ENCODE peak calls at places on chromosomes 12 and 14, in eight cellular contexts. A is transverse colon, H is left lobe of liver, L is pulmonary artery endothelial cell, I is lung, V is AG09319, P is LoVo, U is mammary epithelial cell. K is an unnamed sample.

GRCh38 chr14:60199321-60199720 is 34.1 kb upstream of the DHRS7 start:
- DNase-seq in I (no peak), V (no peak), L (no peak), P (no peak), H (no peak), U (no peak), A (no peak), K (no peak)

GRCh38 chr14:98244162-98244948 is 1027.6 kb downstream of the BCL11B start:
- DNase-seq in I (no peak), H (no peak), V (no peak), P (peak), L (no peak), A (peak), U (no peak), K (no peak)

GRCh38 chr12:53232641-53233538 is 881 bp upstream of the RARG start:
- DNase-seq in P (peak), V (no peak), I (no peak), H (no peak), A (peak), U (peak), L (no peak), K (no peak)

GRCh38 chr12:131050463-131051154 is 96.9 kb downstream of the ADGRD1 start:
- DNase-seq in P (no peak), A (no peak), I (no peak), H (no peak), U (no peak), V (no peak), L (no peak), K (no peak)

GRCh38 chr12:57439762-57440266 is 5.2 kb downstream of the INHBC start:
- DNase-seq in I (no peak), U (no peak), L (no peak), P (no peak), A (no peak), H (no peak), V (no peak), K (no peak)

GRCh38 chr14:102652194-102652593 is 59.7 kb downstream of the RCOR1 start:
- DNase-seq in V (no peak), L (no peak), P (no peak), H (no peak), A (no peak), I (no peak), U (no peak), K (no peak)

GRCh38 chr12:27549801-27550652 is 26.0 kb downstream of the PPFIBP1 start:
- DNase-seq in A (peak), I (peak), L (peak), U (peak), H (peak), P (peak), V (peak), K (no peak)

GRCh38 chr12:132986885-132987225 is 688 bp downstream of the ZNF26 start:
- DNase-seq in L (no peak), V (no peak), H (no peak), I (no peak), P (no peak), U (peak), A (no peak), K (no peak)

GRCh38 chr12:104495786-104496185 is 39.0 kb downstream of the CHST11 start:
- DNase-seq in U (no peak), I (no peak), H (no peak), P (no peak), L (no peak), A (no peak), V (no peak), K (no peak)

GRCh38 chr14:75428230-75429104 is 645 bp downstream of the JDP2 start:
- DNase-seq in L (no peak), I (peak), P (peak), V (no peak), A (peak), H (peak), U (peak), K (no peak)

GRCh38 chr12:122835693-122836026 is 403 bp downstream of the HIP1R start:
- DNase-seq in U (no peak), L (no peak), V (no peak), P (no peak), I (no peak), A (peak), H (no peak), K (no peak)

GRCh38 chr14:105375635-105376057 is 22.7 kb upstream of the TEX22 start:
- DNase-seq in A (no peak), U (no peak), P (no peak), L (peak), V (no peak), H (no peak), I (no peak), K (no peak)

GRCh38 chr14:24565766-24566165 is 10.3 kb downstream of the CTSG start:
- DNase-seq in L (no peak), V (no peak), I (no peak), P (no peak), U (no peak), A (no peak), H (no peak), K (no peak)